ENCODE peak calls at places on chromosome 16, in ten cellular contexts. Z, U, P, N, K, Y, R, M, X and I are unnamed samples.

GRCh38 chr16:11729787-11730186 is 12.9 kb downstream of the TXNDC11 start:
- DNase-seq in N (no peak), Y (no peak), Z (no peak), M (no peak), K (no peak), P (no peak), R (no peak), X (no peak), U (no peak), I (no peak)

GRCh38 chr16:81210807-81211206 is 27.7 kb upstream of the BCO1 start:
- DNase-seq in K (no peak), N (no peak), R (no peak), M (no peak), X (no peak), Z (no peak), Y (no peak), U (no peak), P (no peak), I (no peak)

GRCh38 chr16:23803591-23804123 is 32.1 kb upstream of the PRKCB start:
- DNase-seq in K (peak; percentile 65), Y (peak; percentile 52), Z (peak; percentile 20), P (peak; percentile 86), U (peak; percentile 52), X (peak; percentile 16), M (no peak), R (peak; percentile 75), N (peak; percentile 9), I (peak; percentile 16)

GRCh38 chr16:80993293-80993691 is 13.4 kb downstream of the CMC2 start:
- DNase-seq in R (no peak), X (peak; percentile 97), Z (peak; percentile 95), M (no peak), P (no peak), U (peak; percentile 81), K (no peak), N (peak; percentile 92), Y (peak; percentile 93), I (peak; percentile 81)

GRCh38 chr16:5020551-5020950 is 13.2 kb downstream of the NAGPA start:
- DNase-seq in X (no peak), U (no peak), R (no peak), N (no peak), P (no peak), K (no peak), M (no peak), Z (no peak), Y (no peak), I (no peak)

GRCh38 chr16:54511181-54511731 is 224.7 kb upstream of the IRX3 start:
- DNase-seq in U (no peak), X (peak; percentile 19), M (no peak), Y (no peak), P (no peak), R (no peak), N (peak; percentile 60), Z (peak; percentile 62), K (peak; percentile 99), I (peak; percentile 85)

GRCh38 chr16:79600636-79601091 is at the start of gene MAF:
- DNase-seq in R (peak; percentile 86), M (peak; percentile 94), P (peak; percentile 96), U (peak; percentile 89), Z (peak; percentile 67), Y (peak; percentile 8), K (peak; percentile 70), X (peak; percentile 91), N (peak; percentile 80), I (peak; percentile 96)

GRCh38 chr16:83813818-83814653 is 6.3 kb downstream of the HSBP1 start:
- DNase-seq in Z (peak; percentile 62), U (peak; percentile 77), M (peak; percentile 40), N (peak; percentile 72), P (no peak), Y (peak; percentile 50), K (no peak), X (peak; percentile 81), R (no peak), I (peak; percentile 74)

GRCh38 chr16:77922355-77922754 is 100.0 kb upstream of the CLEC3A start:
- DNase-seq in X (no peak), Z (no peak), N (no peak), P (no peak), U (no peak), Y (no peak), R (no peak), M (no peak), K (no peak), I (no peak)

GRCh38 chr16:3618782-3619166 is 7.4 kb upstream of the SLX4 start:
- DNase-seq in N (no peak), K (no peak), Y (peak; percentile 21), Z (no peak), M (no peak), R (no peak), U (no peak), X (peak; percentile 13), P (no peak), I (no peak)

GRCh38 chr16:51290886-51291285 is 139.8 kb upstream of the SALL1 start:
- DNase-seq in X (no peak), Z (no peak), Y (no peak), K (no peak), U (no peak), R (no peak), M (no peak), N (no peak), P (no peak), I (no peak)

GRCh38 chr16:86316967-86317616 is 193.2 kb upstream of the FOXF1 start:
- DNase-seq in Z (no peak), U (no peak), K (no peak), M (no peak), Y (no peak), P (peak; percentile 23), X (no peak), N (no peak), R (no peak), I (no peak)

GRCh38 chr16:22814330-22815105 is 556 bp downstream of the HS3ST2 start:
- DNase-seq in R (no peak), K (no peak), P (peak; percentile 81), N (no peak), Y (no peak), X (no peak), M (peak; percentile 68), Z (no peak), U (no peak), I (no peak)

GRCh38 chr16:84585886-84586285 is 32.0 kb downstream of the COTL1 start:
- DNase-seq in P (no peak), M (no peak), K (no peak), R (no peak), Z (no peak), N (no peak), X (peak; percentile 38), Y (peak; percentile 38), U (peak; percentile 46), I (no peak)

GRCh38 chr16:2959206-2959605 is 4.9 kb upstream of the KREMEN2 start:
- DNase-seq in Z (no peak), N (no peak), R (no peak), X (no peak), M (no peak), Y (no peak), P (no peak), U (no peak), K (no peak), I (no peak)

GRCh38 chr16:47727131-47727530 is 266.0 kb downstream of the PHKB start:
- DNase-seq in K (no peak), M (no peak), Y (no peak), R (no peak), N (no peak), P (no peak), X (no peak), Z (no peak), U (no peak), I (no peak)

GRCh38 chr16:50548659-50549560 is 714 bp downstream of the NKD1 start:
- DNase-seq in N (peak; percentile 10), K (no peak), Z (peak; percentile 6), X (no peak), R (no peak), M (no peak), P (peak; percentile 84), Y (peak; percentile 39), U (no peak), I (no peak)

GRCh38 chr16:86349338-86349900 is 160.9 kb upstream of the FOXF1 start:
- DNase-seq in K (no peak), Z (no peak), U (no peak), N (no peak), X (no peak), Y (no peak), P (no peak), M (no peak), R (no peak), I (no peak)

GRCh38 chr16:66107661-66108060 is 258.8 kb upstream of the CDH5 start:
- DNase-seq in X (peak; percentile 87), M (no peak), Y (peak; percentile 36), U (no peak), N (peak; percentile 85), Z (peak; percentile 85), R (no peak), K (no peak), P (no peak), I (peak; percentile 54)

GRCh38 chr16:24482681-24483202 is 56.6 kb upstream of the RBBP6 start:
- DNase-seq in Z (no peak), P (no peak), M (no peak), U (no peak), Y (no peak), K (no peak), X (no peak), N (no peak), R (no peak), I (no peak)

GRCh38 chr16:379183-379960 is 2.4 kb downstream of the PGAP6 start:
- DNase-seq in U (no peak), K (no peak), M (no peak), Z (no peak), N (no peak), R (no peak), P (no peak), X (no peak), Y (no peak), I (no peak)

GRCh38 chr16:2483160-2483559 is 8.2 kb downstream of the TBC1D24 start:
- DNase-seq in N (no peak), U (no peak), P (no peak), Y (no peak), X (no peak), R (no peak), M (no peak), K (no peak), Z (no peak), I (no peak)